ENCODE peak calls at places on chromosomes 11 and 22, in seven cellular contexts. U is transverse colon, X is HCT116, P is suprapubic skin, S is K562, V is stomach, Y is HL-60. J is an unnamed sample.
A peak's percentile ranks its signal among the peaks of the same experiment; 100 is the strongest.

GRCh38 chr22:33829549-33830280 is 90.6 kb downstream of the LARGE1 start:
- DNase-seq in U (no peak), X (no peak), P (no peak), S (no peak), V (no peak), Y (no peak), J (no peak)

GRCh38 chr22:50665212-50665611 is 7.4 kb upstream of the SHANK3 start:
- DNase-seq in U (no peak), X (no peak), P (no peak), S (no peak), V (no peak), Y (no peak), J (no peak)

GRCh38 chr11:79198898-79199250 is 242.0 kb downstream of the TENM4 start:
- DNase-seq in U (no peak), X (no peak), P (no peak), S (no peak), V (no peak), Y (no peak), J (no peak)

GRCh38 chr11:117195208-117195607 is 4.0 kb upstream of the TAGLN start:
- DNase-seq in U (peak; percentile 53), X (no peak), P (no peak), S (no peak), V (no peak), Y (no peak), J (no peak)

GRCh38 chr11:119742263-119742861 is 13.4 kb upstream of the NECTIN1 start:
- DNase-seq in U (peak; percentile 36), X (no peak), P (no peak), S (peak; percentile 38), V (no peak), Y (no peak), J (peak; percentile 61)

GRCh38 chr11:626475-627272 is at the start of gene SCT:
- DNase-seq in U (no peak), X (no peak), P (no peak), S (no peak), V (no peak), Y (no peak), J (peak; percentile 67)

GRCh38 chr11:98564881-98565280 is 455.9 kb upstream of the CNTN5 start:
- DNase-seq in U (no peak), X (no peak), P (no peak), S (no peak), V (no peak), Y (no peak), J (no peak)

GRCh38 chr22:23216331-23217170 is 36.2 kb downstream of the BCR start:
- DNase-seq in U (no peak), X (no peak), P (no peak), S (peak; percentile 66), V (no peak), Y (peak; percentile 90), J (peak; percentile 77)

GRCh38 chr11:94539420-94539819 is 4.3 kb upstream of the FUT4 start:
- DNase-seq in U (peak; percentile 66), X (no peak), P (no peak), S (no peak), V (peak; percentile 58), Y (no peak), J (no peak)

GRCh38 chr11:10637629-10638028 is 55.9 kb downstream of the IRAG1 start:
- DNase-seq in U (no peak), X (no peak), P (no peak), S (no peak), V (no peak), Y (no peak), J (no peak)

GRCh38 chr11:63903884-63904283 is 13.1 kb downstream of the RCOR2 start:
- DNase-seq in U (no peak), X (no peak), P (no peak), S (no peak), V (no peak), Y (no peak), J (no peak)

GRCh38 chr11:63277345-63277943 is 34.0 kb upstream of the SLC22A25 start:
- DNase-seq in U (no peak), X (no peak), P (no peak), S (no peak), V (no peak), Y (no peak), J (no peak)

GRCh38 chr11:96219981-96220623 is 122.9 kb downstream of the MAML2 start:
- DNase-seq in U (no peak), X (no peak), P (no peak), S (no peak), V (no peak), Y (peak; percentile 39), J (no peak)

GRCh38 chr11:70503878-70504240 is 105.5 kb downstream of the CTTN start:
- DNase-seq in U (peak; percentile 21), X (no peak), P (no peak), S (peak; percentile 30), V (no peak), Y (no peak), J (peak; percentile 39)

GRCh38 chr11:125873881-125874555 is 13.4 kb upstream of the HYLS1 start:
- DNase-seq in U (no peak), X (no peak), P (no peak), S (no peak), V (no peak), Y (no peak), J (no peak)

GRCh38 chr11:47941907-47942558 is 38.3 kb upstream of the PTPRJ start:
- DNase-seq in U (no peak), X (no peak), P (no peak), S (no peak), V (no peak), Y (peak; percentile 70), J (no peak)

GRCh38 chr11:107042748-107043147 is 24.5 kb upstream of the GUCY1A2 start:
- DNase-seq in U (no peak), X (no peak), P (no peak), S (no peak), V (no peak), Y (no peak), J (no peak)

GRCh38 chr11:40037005-40037404 is 1422.4 kb downstream of the LRRC4C start:
- DNase-seq in U (no peak), X (no peak), P (no peak), S (no peak), V (peak; percentile 39), Y (no peak), J (no peak)

GRCh38 chr22:27983361-27983791 is 64.3 kb upstream of the PITPNB start:
- DNase-seq in U (no peak), X (no peak), P (no peak), S (no peak), V (peak; percentile 21), Y (no peak), J (no peak)

GRCh38 chr11:44258190-44258489 is 51.8 kb downstream of the ALX4 start:
- DNase-seq in U (no peak), X (no peak), P (no peak), S (no peak), V (no peak), Y (no peak), J (no peak)

GRCh38 chr22:42907404-42908081 is 50.5 kb upstream of the ARFGAP3 start:
- DNase-seq in U (no peak), X (no peak), P (no peak), S (no peak), V (no peak), Y (no peak), J (no peak)

GRCh38 chr22:21959274-21960074 is 6.8 kb upstream of the PPM1F start:
- DNase-seq in U (no peak), X (no peak), P (no peak), S (no peak), V (no peak), Y (no peak), J (no peak)

GRCh38 chr11:106137061-106137460 is 59.6 kb downstream of the AASDHPPT start:
- DNase-seq in U (no peak), X (no peak), P (no peak), S (no peak), V (no peak), Y (no peak), J (no peak)

GRCh38 chr11:133833899-133834296 is 11.4 kb downstream of the SPATA19 start:
- DNase-seq in U (no peak), X (no peak), P (no peak), S (no peak), V (no peak), Y (no peak), J (peak; percentile 69)

GRCh38 chr22:45804986-45805325 is 133.3 kb downstream of the ATXN10 start:
- DNase-seq in U (no peak), X (peak; percentile 82), P (no peak), S (no peak), V (no peak), Y (peak; percentile 6), J (no peak)

GRCh38 chr22:45562102-45562501 is 59.4 kb downstream of the FBLN1 start:
- DNase-seq in U (no peak), X (no peak), P (no peak), S (no peak), V (no peak), Y (no peak), J (no peak)

GRCh38 chr11:123082977-123083376 is 21.0 kb upstream of the HSPA8 start:
- DNase-seq in U (no peak), X (no peak), P (no peak), S (no peak), V (no peak), Y (no peak), J (peak; percentile 19)

GRCh38 chr11:22461626-22462025 is 123.4 kb downstream of the SLC17A6 start:
- DNase-seq in U (no peak), X (no peak), P (no peak), S (no peak), V (no peak), Y (no peak), J (no peak)

GRCh38 chr22:35835998-35836691 is 118.5 kb downstream of the APOL5 start:
- DNase-seq in U (peak; percentile 38), X (peak; percentile 68), P (no peak), S (no peak), V (peak; percentile 43), Y (no peak), J (no peak)

GRCh38 chr22:38347944-38348750 is 30.9 kb upstream of the CSNK1E start:
- DNase-seq in U (peak; percentile 32), X (no peak), P (peak; percentile 60), S (no peak), V (peak; percentile 17), Y (no peak), J (peak; percentile 46)
- H3K27ac ChIP-seq in U (no peak overlapping the region), X (no peak overlapping the region), P (no peak overlapping the region), S (no peak overlapping the region), V (no peak overlapping the region), Y (no peak overlapping the region), J (no peak overlapping the region)

GRCh38 chr11:67345949-67346819 is 7.2 kb downstream of the POLD4 start:
- DNase-seq in U (peak; percentile 66), X (peak; percentile 54), P (no peak), S (no peak), V (peak; percentile 68), Y (peak; percentile 25), J (no peak)
- TF ChIP-seq POLR2AphosphoS5 in U (no peak), X (no peak), P (no peak), S (no peak), V (peak; percentile 81), Y (no peak), J (no peak)

DNA sequence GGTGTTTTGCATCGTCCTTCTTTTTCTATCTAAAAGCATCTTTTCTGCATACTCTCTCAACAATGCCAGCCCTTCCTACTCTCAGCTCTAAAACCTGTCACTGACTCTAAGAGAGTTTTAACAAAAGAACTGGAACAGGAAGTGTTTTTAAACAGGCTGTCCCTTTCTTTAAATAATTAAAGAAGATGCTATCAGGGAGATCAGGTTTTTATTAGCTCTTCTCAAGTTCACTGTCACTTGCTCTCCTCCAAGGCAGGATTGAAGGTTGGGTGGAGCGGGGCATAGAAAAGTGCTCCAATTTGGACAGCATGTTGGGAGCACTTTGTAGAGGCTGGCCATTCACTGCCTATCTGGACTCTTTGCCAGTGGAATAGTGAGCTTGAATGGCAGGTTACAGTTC is 56.4 kb upstream of the BARX2 start:
- DNase-seq in U (no peak), X (no peak), P (no peak), S (no peak), V (no peak), Y (no peak), J (no peak)
- H3K27ac ChIP-seq in U (no peak overlapping the region), X (no peak overlapping the region), P (no peak overlapping the region), S (no peak overlapping the region), V (no peak overlapping the region), Y (no peak overlapping the region), J (no peak overlapping the region)

GRCh38 chr11:71572811-71573210 is 7.4 kb downstream of the KRTAP5-10 start:
- DNase-seq in U (no peak), X (no peak), P (no peak), S (no peak), V (no peak), Y (no peak), J (no peak)
- TF ChIP-seq POLR2AphosphoS5 in U (no peak), X (no peak), P (no peak), S (no peak), V (no peak), Y (no peak), J (no peak)

J was measured in spleen.